ENCODE peak calls at places on chromosome 5, in five cellular contexts. One of them, this sample, is unnamed.

GRCh38 chr5:134203630-134204029 is 22.2 kb downstream of the PPP2CA start:
- DNase-seq in AG09319: no peak
- DNase-seq in naive thymus-derived CD8-positive, alpha-beta T cell: no peak
- DNase-seq in iPS-NIHi11: no peak
- DNase-seq in pulmonary artery endothelial cell: no peak
- DNase-seq in this sample: no peak

GRCh38 chr5:22835630-22836029 is 17.5 kb downstream of the CDH12 start:
- DNase-seq in AG09319: no peak
- DNase-seq in naive thymus-derived CD8-positive, alpha-beta T cell: no peak
- DNase-seq in pulmonary artery endothelial cell: no peak
- DNase-seq in iPS-NIHi11: no peak
- DNase-seq in this sample: no peak

GRCh38 chr5:59532979-59533729 is 360.4 kb downstream of the PDE4D start:
- DNase-seq in iPS-NIHi11: no peak
- DNase-seq in naive thymus-derived CD8-positive, alpha-beta T cell: no peak
- DNase-seq in pulmonary artery endothelial cell: no peak
- DNase-seq in AG09319: no peak
- DNase-seq in this sample: no peak

GRCh38 chr5:59529286-59529685 is 364.2 kb downstream of the PDE4D start:
- DNase-seq in iPS-NIHi11: no peak
- DNase-seq in AG09319: no peak
- DNase-seq in naive thymus-derived CD8-positive, alpha-beta T cell: no peak
- DNase-seq in pulmonary artery endothelial cell: no peak
- DNase-seq in this sample: no peak

GRCh38 chr5:95817430-95817829 is 5.1 kb downstream of the GLRX start:
- DNase-seq in pulmonary artery endothelial cell: no peak
- DNase-seq in naive thymus-derived CD8-positive, alpha-beta T cell: peak; percentile 27
- DNase-seq in AG09319: no peak
- DNase-seq in iPS-NIHi11: peak; percentile 30
- DNase-seq in this sample: no peak

GRCh38 chr5:81233080-81233634 is at the start of gene CKMT2:
- DNase-seq in pulmonary artery endothelial cell: no peak
- DNase-seq in AG09319: no peak
- DNase-seq in iPS-NIHi11: peak; percentile 92
- DNase-seq in naive thymus-derived CD8-positive, alpha-beta T cell: no peak
- DNase-seq in this sample: no peak

GRCh38 chr5:68533571-68534051 is 318.1 kb downstream of the PIK3R1 start:
- DNase-seq in iPS-NIHi11: no peak
- DNase-seq in AG09319: no peak
- DNase-seq in pulmonary artery endothelial cell: no peak
- DNase-seq in naive thymus-derived CD8-positive, alpha-beta T cell: no peak
- DNase-seq in this sample: no peak

GRCh38 chr5:146291421-146292074 is 47.1 kb upstream of the POU4F3 start:
- DNase-seq in naive thymus-derived CD8-positive, alpha-beta T cell: no peak
- DNase-seq in AG09319: no peak
- DNase-seq in iPS-NIHi11: peak; percentile 69
- DNase-seq in pulmonary artery endothelial cell: no peak
- DNase-seq in this sample: no peak

GRCh38 chr5:150175536-150175935 is 9.0 kb downstream of the CDX1 start:
- DNase-seq in iPS-NIHi11: peak; percentile 89
- DNase-seq in pulmonary artery endothelial cell: no peak
- DNase-seq in naive thymus-derived CD8-positive, alpha-beta T cell: no peak
- DNase-seq in AG09319: no peak
- DNase-seq in this sample: no peak

GRCh38 chr5:94545870-94546625 is 72.4 kb downstream of the KIAA0825 start:
- DNase-seq in pulmonary artery endothelial cell: no peak
- DNase-seq in iPS-NIHi11: no peak
- DNase-seq in naive thymus-derived CD8-positive, alpha-beta T cell: no peak
- DNase-seq in AG09319: no peak
- DNase-seq in this sample: peak; percentile 85

GRCh38 chr5:153959134-153959957 is 79.4 kb downstream of the FAM114A2 start:
- DNase-seq in pulmonary artery endothelial cell: no peak
- DNase-seq in naive thymus-derived CD8-positive, alpha-beta T cell: no peak
- DNase-seq in AG09319: no peak
- DNase-seq in iPS-NIHi11: peak; percentile 44
- DNase-seq in this sample: no peak

GRCh38 chr5:67659288-67659687 is 462.7 kb upstream of the CD180 start:
- DNase-seq in pulmonary artery endothelial cell: no peak
- DNase-seq in iPS-NIHi11: no peak
- DNase-seq in naive thymus-derived CD8-positive, alpha-beta T cell: no peak
- DNase-seq in AG09319: no peak
- DNase-seq in this sample: no peak

GRCh38 chr5:40957048-40957447 is 47.8 kb downstream of the C7 start:
- DNase-seq in AG09319: no peak
- DNase-seq in pulmonary artery endothelial cell: no peak
- DNase-seq in iPS-NIHi11: no peak
- DNase-seq in naive thymus-derived CD8-positive, alpha-beta T cell: no peak
- DNase-seq in this sample: no peak

GRCh38 chr5:152164860-152165259 is 240.2 kb upstream of the GLRA1 start:
- DNase-seq in AG09319: no peak
- DNase-seq in naive thymus-derived CD8-positive, alpha-beta T cell: no peak
- DNase-seq in pulmonary artery endothelial cell: no peak
- DNase-seq in iPS-NIHi11: peak; percentile 30
- DNase-seq in this sample: no peak

GRCh38 chr5:65078331-65078730 is 309.6 kb downstream of the CWC27 start:
- DNase-seq in iPS-NIHi11: no peak
- DNase-seq in pulmonary artery endothelial cell: no peak
- DNase-seq in naive thymus-derived CD8-positive, alpha-beta T cell: no peak
- DNase-seq in AG09319: no peak
- DNase-seq in this sample: no peak

GRCh38 chr5:123882946-123883345 is 371.0 kb downstream of the CSNK1G3 start:
- DNase-seq in iPS-NIHi11: no peak
- DNase-seq in pulmonary artery endothelial cell: no peak
- DNase-seq in naive thymus-derived CD8-positive, alpha-beta T cell: no peak
- DNase-seq in AG09319: no peak
- DNase-seq in this sample: no peak

GRCh38 chr5:14980698-14981097 is 109.1 kb upstream of the ANKH start:
- DNase-seq in AG09319: no peak
- DNase-seq in pulmonary artery endothelial cell: no peak
- DNase-seq in naive thymus-derived CD8-positive, alpha-beta T cell: no peak
- DNase-seq in iPS-NIHi11: no peak
- DNase-seq in this sample: no peak

GRCh38 chr5:76462097-76462702 is 59.1 kb downstream of the IQGAP2 start:
- DNase-seq in naive thymus-derived CD8-positive, alpha-beta T cell: no peak
- DNase-seq in AG09319: no peak
- DNase-seq in iPS-NIHi11: no peak
- DNase-seq in pulmonary artery endothelial cell: no peak
- DNase-seq in this sample: no peak

GRCh38 chr5:146540421-146540820 is 24.4 kb upstream of the GPR151 start:
- DNase-seq in iPS-NIHi11: no peak
- DNase-seq in pulmonary artery endothelial cell: no peak
- DNase-seq in naive thymus-derived CD8-positive, alpha-beta T cell: no peak
- DNase-seq in AG09319: no peak
- DNase-seq in this sample: no peak

GRCh38 chr5:84614907-84615306 is 230.2 kb upstream of the EDIL3 start:
- DNase-seq in naive thymus-derived CD8-positive, alpha-beta T cell: no peak
- DNase-seq in iPS-NIHi11: no peak
- DNase-seq in AG09319: no peak
- DNase-seq in pulmonary artery endothelial cell: no peak
- DNase-seq in this sample: no peak

GRCh38 chr5:174187001-174187400 is 141.5 kb downstream of the NSG2 start:
- DNase-seq in pulmonary artery endothelial cell: no peak
- DNase-seq in iPS-NIHi11: no peak
- DNase-seq in naive thymus-derived CD8-positive, alpha-beta T cell: no peak
- DNase-seq in AG09319: no peak
- DNase-seq in this sample: no peak

GRCh38 chr5:82821978-82822927 is 254.9 kb downstream of the TMEM167A start:
- DNase-seq in pulmonary artery endothelial cell: no peak
- DNase-seq in iPS-NIHi11: peak; percentile 15
- DNase-seq in naive thymus-derived CD8-positive, alpha-beta T cell: no peak
- DNase-seq in AG09319: no peak
- DNase-seq in this sample: no peak

GRCh38 chr5:179762079-179762780 is 29.6 kb downstream of the MAML1 start:
- DNase-seq in iPS-NIHi11: no peak
- DNase-seq in AG09319: peak; percentile 16
- DNase-seq in naive thymus-derived CD8-positive, alpha-beta T cell: peak; percentile 4
- DNase-seq in pulmonary artery endothelial cell: no peak
- DNase-seq in this sample: peak; percentile 13

GRCh38 chr5:66661149-66661548 is 65.0 kb downstream of the MAST4 start:
- DNase-seq in naive thymus-derived CD8-positive, alpha-beta T cell: no peak
- DNase-seq in AG09319: peak; percentile 29
- DNase-seq in pulmonary artery endothelial cell: no peak
- DNase-seq in iPS-NIHi11: no peak
- DNase-seq in this sample: no peak

GRCh38 chr5:35954175-35954574 is 15.8 kb upstream of the CAPSL start:
- DNase-seq in AG09319: no peak
- DNase-seq in naive thymus-derived CD8-positive, alpha-beta T cell: peak; percentile 4
- DNase-seq in pulmonary artery endothelial cell: no peak
- DNase-seq in iPS-NIHi11: peak; percentile 18
- DNase-seq in this sample: no peak

GRCh38 chr5:78497573-78498533 is 137.4 kb downstream of the SCAMP1 start:
- DNase-seq in AG09319: no peak
- DNase-seq in iPS-NIHi11: no peak
- DNase-seq in naive thymus-derived CD8-positive, alpha-beta T cell: no peak
- DNase-seq in pulmonary artery endothelial cell: no peak
- DNase-seq in this sample: peak; percentile 11

GRCh38 chr5:33824516-33825195 is 67.1 kb downstream of the ADAMTS12 start:
- DNase-seq in pulmonary artery endothelial cell: no peak
- DNase-seq in AG09319: peak; percentile 86
- DNase-seq in iPS-NIHi11: no peak
- DNase-seq in naive thymus-derived CD8-positive, alpha-beta T cell: no peak
- DNase-seq in this sample: no peak

GRCh38 chr5:140591747-140592372 is 27.2 kb downstream of the SLC35A4 start:
- DNase-seq in naive thymus-derived CD8-positive, alpha-beta T cell: no peak
- DNase-seq in AG09319: no peak
- DNase-seq in pulmonary artery endothelial cell: no peak
- DNase-seq in iPS-NIHi11: no peak
- DNase-seq in this sample: no peak

GRCh38 chr5:141172381-141173204 is at the start of gene PCDHB7:
- DNase-seq in AG09319: no peak
- DNase-seq in naive thymus-derived CD8-positive, alpha-beta T cell: no peak
- DNase-seq in pulmonary artery endothelial cell: no peak
- DNase-seq in iPS-NIHi11: peak; percentile 40
- DNase-seq in this sample: no peak

GRCh38 chr5:140232731-140233130 is 57.7 kb downstream of the CYSTM1 start:
- DNase-seq in pulmonary artery endothelial cell: no peak
- DNase-seq in iPS-NIHi11: no peak
- DNase-seq in naive thymus-derived CD8-positive, alpha-beta T cell: no peak
- DNase-seq in AG09319: no peak
- DNase-seq in this sample: no peak

GRCh38 chr5:117302949-117303348 is 728.3 kb upstream of the SEMA6A start:
- DNase-seq in naive thymus-derived CD8-positive, alpha-beta T cell: no peak
- DNase-seq in pulmonary artery endothelial cell: no peak
- DNase-seq in iPS-NIHi11: no peak
- DNase-seq in AG09319: no peak
- DNase-seq in this sample: no peak

GRCh38 chr5:181088289-181088688 is 42.7 kb downstream of the OR2V1 start:
- DNase-seq in iPS-NIHi11: peak; percentile 75
- DNase-seq in AG09319: no peak
- DNase-seq in pulmonary artery endothelial cell: no peak
- DNase-seq in naive thymus-derived CD8-positive, alpha-beta T cell: no peak
- DNase-seq in this sample: no peak

GRCh38 chr5:169808118-169808581 is 171.1 kb downstream of the DOCK2 start:
- DNase-seq in pulmonary artery endothelial cell: no peak
- DNase-seq in iPS-NIHi11: peak; percentile 44
- DNase-seq in AG09319: no peak
- DNase-seq in naive thymus-derived CD8-positive, alpha-beta T cell: no peak
- DNase-seq in this sample: no peak

GRCh38 chr5:172793577-172794488 is 22.8 kb upstream of the DUSP1 start:
- DNase-seq in pulmonary artery endothelial cell: no peak
- DNase-seq in AG09319: no peak
- DNase-seq in iPS-NIHi11: no peak
- DNase-seq in naive thymus-derived CD8-positive, alpha-beta T cell: no peak
- DNase-seq in this sample: peak; percentile 7

GRCh38 chr5:1438871-1439270 is 6.4 kb downstream of the SLC6A3 start:
- DNase-seq in AG09319: no peak
- DNase-seq in naive thymus-derived CD8-positive, alpha-beta T cell: no peak
- DNase-seq in pulmonary artery endothelial cell: no peak
- DNase-seq in iPS-NIHi11: no peak
- DNase-seq in this sample: no peak

GRCh38 chr5:67303356-67303755 is 106.8 kb upstream of the CD180 start:
- DNase-seq in AG09319: no peak
- DNase-seq in pulmonary artery endothelial cell: peak; percentile 60
- DNase-seq in iPS-NIHi11: no peak
- DNase-seq in naive thymus-derived CD8-positive, alpha-beta T cell: no peak
- DNase-seq in this sample: no peak

GRCh38 chr5:158456241-158456640 is 597.3 kb upstream of the CLINT1 start:
- DNase-seq in iPS-NIHi11: no peak
- DNase-seq in AG09319: no peak
- DNase-seq in pulmonary artery endothelial cell: no peak
- DNase-seq in naive thymus-derived CD8-positive, alpha-beta T cell: no peak
- DNase-seq in this sample: no peak

GRCh38 chr5:6572825-6573380 is 59.9 kb downstream of the NSUN2 start:
- DNase-seq in AG09319: no peak
- DNase-seq in iPS-NIHi11: no peak
- DNase-seq in pulmonary artery endothelial cell: no peak
- DNase-seq in naive thymus-derived CD8-positive, alpha-beta T cell: no peak
- DNase-seq in this sample: no peak

GRCh38 chr5:149206524-149207141 is 65.0 kb upstream of the AFAP1L1 start:
- DNase-seq in iPS-NIHi11: no peak
- DNase-seq in pulmonary artery endothelial cell: no peak
- DNase-seq in AG09319: no peak
- DNase-seq in naive thymus-derived CD8-positive, alpha-beta T cell: no peak
- DNase-seq in this sample: no peak

GRCh38 chr5:66519626-66520025 is 76.6 kb upstream of the MAST4 start:
- DNase-seq in AG09319: no peak
- DNase-seq in pulmonary artery endothelial cell: no peak
- DNase-seq in naive thymus-derived CD8-positive, alpha-beta T cell: no peak
- DNase-seq in iPS-NIHi11: no peak
- DNase-seq in this sample: no peak